ENCODE peak calls at places on chromosomes 1 and 21, in six cellular contexts. One of them, this sample, is unnamed.

GRCh38 chr1:111334169-111334568 is 43.5 kb downstream of the CHIA start:
- DNase-seq in IMR-90: peak
- DNase-seq in mesendoderm: peak
- DNase-seq in neuronal stem cell: no peak
- DNase-seq in mesenchymal stem cell: peak
- DNase-seq in H1: no peak
- DNase-seq in this sample: peak

GRCh38 chr1:220775238-220775853 is 11.4 kb upstream of the MTARC1 start:
- DNase-seq in IMR-90: no peak
- DNase-seq in mesendoderm: no peak
- DNase-seq in neuronal stem cell: no peak
- DNase-seq in mesenchymal stem cell: no peak
- DNase-seq in H1: peak
- DNase-seq in this sample: peak

GRCh38 chr1:203480525-203481084 is 5.0 kb downstream of the PRELP start:
- DNase-seq in IMR-90: peak
- DNase-seq in mesendoderm: peak
- DNase-seq in neuronal stem cell: no peak
- DNase-seq in mesenchymal stem cell: peak
- DNase-seq in H1: no peak
- DNase-seq in this sample: peak

GRCh38 chr1:214282696-214283225 is 1.8 kb downstream of the SMYD2 start:
- DNase-seq in IMR-90: no peak
- DNase-seq in mesendoderm: no peak
- DNase-seq in neuronal stem cell: no peak
- DNase-seq in mesenchymal stem cell: no peak
- DNase-seq in H1: no peak
- DNase-seq in this sample: no peak

GRCh38 chr1:32334274-32334861 is 1.7 kb downstream of the MARCKSL1 start:
- DNase-seq in IMR-90: no peak
- DNase-seq in mesendoderm: peak
- DNase-seq in neuronal stem cell: no peak
- DNase-seq in mesenchymal stem cell: no peak
- DNase-seq in H1: no peak
- DNase-seq in this sample: no peak

GRCh38 chr1:1068374-1069060 is 5.6 kb downstream of the RNF223 start:
- DNase-seq in IMR-90: no peak
- DNase-seq in mesendoderm: no peak
- DNase-seq in neuronal stem cell: no peak
- DNase-seq in mesenchymal stem cell: no peak
- DNase-seq in H1: peak
- DNase-seq in this sample: peak

GRCh38 chr1:151939789-151940188 is 30.5 kb upstream of the THEM4 start:
- DNase-seq in IMR-90: no peak
- DNase-seq in mesendoderm: no peak
- DNase-seq in neuronal stem cell: no peak
- DNase-seq in mesenchymal stem cell: no peak
- DNase-seq in H1: no peak
- DNase-seq in this sample: no peak

GRCh38 chr1:155219592-155220031 is 11.1 kb downstream of the MTX1 start:
- DNase-seq in IMR-90: no peak
- DNase-seq in mesendoderm: peak
- DNase-seq in neuronal stem cell: no peak
- DNase-seq in mesenchymal stem cell: peak
- DNase-seq in H1: peak
- DNase-seq in this sample: peak

GRCh38 chr1:154534263-154534844 is 24.1 kb downstream of the UBE2Q1 start:
- DNase-seq in IMR-90: peak
- DNase-seq in mesendoderm: peak
- DNase-seq in neuronal stem cell: no peak
- DNase-seq in mesenchymal stem cell: no peak
- DNase-seq in H1: peak
- DNase-seq in this sample: peak

GRCh38 chr1:71390518-71390917 is 309.7 kb upstream of the ZRANB2 start:
- DNase-seq in IMR-90: no peak
- DNase-seq in mesendoderm: no peak
- DNase-seq in neuronal stem cell: no peak
- DNase-seq in mesenchymal stem cell: no peak
- DNase-seq in H1: no peak
- DNase-seq in this sample: no peak

GRCh38 chr1:41359211-41360073 is 1.8 kb upstream of the FOXO6 start:
- DNase-seq in IMR-90: no peak
- DNase-seq in mesendoderm: peak
- DNase-seq in neuronal stem cell: no peak
- DNase-seq in mesenchymal stem cell: no peak
- DNase-seq in H1: peak
- DNase-seq in this sample: no peak

GRCh38 chr1:156527584-156527983 is 27.0 kb upstream of the MEF2D start:
- DNase-seq in IMR-90: no peak
- DNase-seq in mesendoderm: no peak
- DNase-seq in neuronal stem cell: no peak
- DNase-seq in mesenchymal stem cell: no peak
- DNase-seq in H1: no peak
- DNase-seq in this sample: no peak

GRCh38 chr1:157363660-157364140 is 188.6 kb downstream of the FCRL5 start:
- DNase-seq in IMR-90: peak
- DNase-seq in mesendoderm: peak
- DNase-seq in neuronal stem cell: no peak
- DNase-seq in mesenchymal stem cell: peak
- DNase-seq in H1: peak
- DNase-seq in this sample: peak

GRCh38 chr1:184163674-184164470 is 112.3 kb downstream of the TSEN15 start:
- DNase-seq in IMR-90: peak
- DNase-seq in mesendoderm: peak
- DNase-seq in neuronal stem cell: no peak
- DNase-seq in mesenchymal stem cell: peak
- DNase-seq in H1: no peak
- DNase-seq in this sample: no peak

GRCh38 chr1:111672338-111672737 is 52.7 kb downstream of the RAP1A start:
- DNase-seq in IMR-90: peak
- DNase-seq in mesendoderm: no peak
- DNase-seq in neuronal stem cell: no peak
- DNase-seq in mesenchymal stem cell: no peak
- DNase-seq in H1: no peak
- DNase-seq in this sample: no peak

GRCh38 chr21:39048064-39048463 is 135.2 kb downstream of the PSMG1 start:
- DNase-seq in IMR-90: peak
- DNase-seq in mesendoderm: peak
- DNase-seq in neuronal stem cell: peak
- DNase-seq in mesenchymal stem cell: peak
- DNase-seq in H1: peak
- DNase-seq in this sample: peak

GRCh38 chr1:217602380-217602779 is 28.5 kb downstream of the GPATCH2 start:
- DNase-seq in IMR-90: no peak
- DNase-seq in mesendoderm: no peak
- DNase-seq in neuronal stem cell: no peak
- DNase-seq in mesenchymal stem cell: no peak
- DNase-seq in H1: no peak
- DNase-seq in this sample: no peak

GRCh38 chr21:46117586-46118304 is 19.8 kb downstream of the COL6A2 start:
- DNase-seq in IMR-90: no peak
- DNase-seq in mesendoderm: no peak
- DNase-seq in neuronal stem cell: no peak
- DNase-seq in mesenchymal stem cell: no peak
- DNase-seq in H1: peak
- DNase-seq in this sample: peak

GRCh38 chr1:119012383-119012782 is 24.2 kb upstream of the TBX15 start:
- DNase-seq in IMR-90: no peak
- DNase-seq in mesendoderm: peak
- DNase-seq in neuronal stem cell: no peak
- DNase-seq in mesenchymal stem cell: no peak
- DNase-seq in H1: no peak
- DNase-seq in this sample: no peak

GRCh38 chr1:20255666-20256065 is 35.0 kb upstream of the VWA5B1 start:
- DNase-seq in IMR-90: peak
- DNase-seq in mesendoderm: peak
- DNase-seq in neuronal stem cell: no peak
- DNase-seq in mesenchymal stem cell: peak
- DNase-seq in H1: no peak
- DNase-seq in this sample: peak

GRCh38 chr1:66251521-66251920 is 282.4 kb upstream of the SGIP1 start:
- DNase-seq in IMR-90: no peak
- DNase-seq in mesendoderm: peak
- DNase-seq in neuronal stem cell: no peak
- DNase-seq in mesenchymal stem cell: peak
- DNase-seq in H1: no peak
- DNase-seq in this sample: peak

GRCh38 chr1:37858931-37859506 is 373 bp downstream of the MTF1 start:
- DNase-seq in IMR-90: peak
- DNase-seq in mesendoderm: no peak
- DNase-seq in neuronal stem cell: no peak
- DNase-seq in mesenchymal stem cell: peak
- DNase-seq in H1: no peak
- DNase-seq in this sample: no peak
- H2AK5ac ChIP-seq in IMR-90: no peak
- H2AK5ac ChIP-seq in mesendoderm: no peak
- H2AK5ac ChIP-seq in neuronal stem cell: no peak
- H2AK5ac ChIP-seq in mesenchymal stem cell: peak
- H2AK5ac ChIP-seq in H1: no peak
- H2AK5ac ChIP-seq in this sample: no peak

GRCh38 chr1:180376253-180376652 is 126.1 kb downstream of the ACBD6 start:
- DNase-seq in IMR-90: no peak
- DNase-seq in mesendoderm: no peak
- DNase-seq in neuronal stem cell: no peak
- DNase-seq in mesenchymal stem cell: no peak
- DNase-seq in H1: no peak
- DNase-seq in this sample: no peak

GRCh38 chr1:180381184-180381580 is 121.2 kb downstream of the ACBD6 start:
- DNase-seq in IMR-90: no peak
- DNase-seq in mesendoderm: no peak
- DNase-seq in neuronal stem cell: no peak
- DNase-seq in mesenchymal stem cell: no peak
- DNase-seq in H1: no peak
- DNase-seq in this sample: no peak

GRCh38 chr1:180384606-180385005 is 117.8 kb downstream of the ACBD6 start:
- DNase-seq in IMR-90: no peak
- DNase-seq in mesendoderm: no peak
- DNase-seq in neuronal stem cell: no peak
- DNase-seq in mesenchymal stem cell: no peak
- DNase-seq in H1: no peak
- DNase-seq in this sample: no peak

GRCh38 chr1:180382326-180383115 is 119.9 kb downstream of the ACBD6 start:
- DNase-seq in IMR-90: peak
- DNase-seq in mesendoderm: no peak
- DNase-seq in neuronal stem cell: no peak
- DNase-seq in mesenchymal stem cell: no peak
- DNase-seq in H1: no peak
- DNase-seq in this sample: no peak

DNA sequence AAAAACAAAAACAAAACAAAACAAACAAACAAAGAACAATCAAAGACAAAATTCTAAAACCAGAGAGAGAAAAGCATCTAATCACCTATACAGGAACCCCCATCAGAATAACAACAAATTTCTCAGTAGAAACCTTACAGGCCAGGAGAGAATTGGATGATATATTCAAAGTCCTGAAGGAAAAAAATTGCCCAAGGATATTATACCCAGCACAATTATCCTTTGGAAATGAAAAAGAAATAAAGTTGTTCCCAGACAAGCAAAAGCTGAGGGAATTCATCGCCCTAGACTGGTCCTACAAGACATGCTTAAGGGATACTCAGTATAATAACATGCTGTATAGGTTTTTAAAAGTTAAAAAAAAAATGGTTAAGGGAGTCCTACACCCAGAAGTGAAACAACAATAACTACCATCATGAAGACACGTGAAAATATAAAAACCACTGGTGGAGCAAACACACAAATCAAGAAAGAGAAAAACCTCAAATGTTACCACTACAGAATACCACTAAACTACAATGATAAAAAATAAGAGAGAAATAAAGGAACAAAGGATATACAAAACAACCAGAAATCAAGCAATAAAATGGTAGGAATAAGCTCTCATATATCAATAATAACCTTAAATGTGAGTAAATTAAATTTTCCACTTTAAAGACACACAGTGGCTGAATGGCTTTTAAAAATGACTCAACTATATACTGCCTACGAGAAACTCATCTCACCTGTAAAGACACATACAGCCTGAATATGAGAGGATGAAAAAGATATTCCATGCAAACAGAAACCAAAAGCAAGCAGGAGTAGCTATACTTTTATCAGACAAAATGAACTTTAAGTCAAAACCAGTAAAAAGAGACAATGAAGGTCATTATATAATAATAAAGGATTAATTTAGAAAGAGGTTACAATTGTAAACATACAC is 121.9 kb downstream of the ACBD6 start:
- DNase-seq in IMR-90: no peak
- DNase-seq in mesendoderm: no peak
- DNase-seq in neuronal stem cell: no peak
- DNase-seq in mesenchymal stem cell: no peak
- DNase-seq in H1: no peak
- DNase-seq in this sample: no peak
- H3K18ac ChIP-seq in IMR-90: no peak
- H3K18ac ChIP-seq in mesendoderm: no peak
- H3K18ac ChIP-seq in neuronal stem cell: no peak
- H3K18ac ChIP-seq in mesenchymal stem cell: no peak
- H3K18ac ChIP-seq in H1: no peak
- H3K18ac ChIP-seq in this sample: no peak

GRCh38 chr1:67261646-67262045 is 46.0 kb upstream of the IL12RB2 start:
- DNase-seq in IMR-90: no peak
- DNase-seq in mesendoderm: peak
- DNase-seq in neuronal stem cell: no peak
- DNase-seq in mesenchymal stem cell: no peak
- DNase-seq in H1: peak
- DNase-seq in this sample: peak
- H2BK15ac ChIP-seq in IMR-90: no peak
- H2BK15ac ChIP-seq in mesendoderm: no peak
- H2BK15ac ChIP-seq in neuronal stem cell: no peak
- H2BK15ac ChIP-seq in mesenchymal stem cell: no peak
- H2BK15ac ChIP-seq in H1: no peak
- H2BK15ac ChIP-seq in this sample: no peak

GRCh38 chr1:109079240-109079622 is 3.4 kb upstream of the TAF13 start:
- DNase-seq in IMR-90: no peak
- DNase-seq in mesendoderm: no peak
- DNase-seq in neuronal stem cell: no peak
- DNase-seq in mesenchymal stem cell: no peak
- DNase-seq in H1: no peak
- DNase-seq in this sample: no peak

GRCh38 chr1:109080441-109081082 is 4.8 kb upstream of the TAF13 start:
- DNase-seq in IMR-90: no peak
- DNase-seq in mesendoderm: no peak
- DNase-seq in neuronal stem cell: no peak
- DNase-seq in mesenchymal stem cell: no peak
- DNase-seq in H1: no peak
- DNase-seq in this sample: no peak

GRCh38 chr1:109078317-109078716 is 2.5 kb upstream of the TAF13 start:
- DNase-seq in IMR-90: no peak
- DNase-seq in mesendoderm: no peak
- DNase-seq in neuronal stem cell: no peak
- DNase-seq in mesenchymal stem cell: no peak
- DNase-seq in H1: no peak
- DNase-seq in this sample: no peak

GRCh38 chr1:109075531-109076490 is at the start of gene TAF13:
- DNase-seq in IMR-90: peak
- DNase-seq in mesendoderm: peak
- DNase-seq in neuronal stem cell: peak
- DNase-seq in mesenchymal stem cell: peak
- DNase-seq in H1: peak
- DNase-seq in this sample: peak
- H2AK5ac ChIP-seq in IMR-90: peak
- H2AK5ac ChIP-seq in mesendoderm: no peak
- H2AK5ac ChIP-seq in neuronal stem cell: no peak
- H2AK5ac ChIP-seq in mesenchymal stem cell: no peak
- H2AK5ac ChIP-seq in H1: peak
- H2AK5ac ChIP-seq in this sample: no peak

GRCh38 chr1:150560576-150560975 is 11.4 kb downstream of the ADAMTSL4 start:
- DNase-seq in IMR-90: no peak
- DNase-seq in mesendoderm: no peak
- DNase-seq in neuronal stem cell: no peak
- DNase-seq in mesenchymal stem cell: no peak
- DNase-seq in H1: no peak
- DNase-seq in this sample: peak
- H3K18ac ChIP-seq in IMR-90: no peak
- H3K18ac ChIP-seq in mesendoderm: no peak
- H3K18ac ChIP-seq in neuronal stem cell: peak
- H3K18ac ChIP-seq in mesenchymal stem cell: peak
- H3K18ac ChIP-seq in H1: peak
- H3K18ac ChIP-seq in this sample: no peak

This sample was measured in H9.